ENCODE peak calls at places on chromosomes 13 and 19, in four cellular contexts. A is A549; S is CD4-positive, alpha-beta memory T cell; L is fibroblast of lung. G is an unnamed sample.

GRCh38 chr19:46970815-46971214 is 48.8 kb upstream of the NPAS1 start:
- DNase-seq in A (no peak), S (no peak), L (peak; percentile 37), G (no peak)

GRCh38 chr13:111559612-111560423 is 239.4 kb downstream of the TEX29 start:
- DNase-seq in A (no peak), S (no peak), L (no peak), G (no peak)

GRCh38 chr13:31742102-31742695 is 2.9 kb downstream of the RXFP2 start:
- DNase-seq in A (peak; percentile 50), S (peak; percentile 66), L (peak; percentile 53), G (peak; percentile 42)

GRCh38 chr13:27406178-27406939 is 18.1 kb upstream of the GTF3A start:
- DNase-seq in A (peak; percentile 49), S (peak; percentile 49), L (peak; percentile 43), G (no peak)

GRCh38 chr13:113272791-113273190 is 24.2 kb upstream of the LAMP1 start:
- DNase-seq in A (no peak), S (no peak), L (no peak), G (no peak)

GRCh38 chr19:55437410-55437809 is 5.7 kb downstream of the SHISA7 start:
- DNase-seq in A (peak; percentile 87), S (no peak), L (peak; percentile 56), G (no peak)

GRCh38 chr19:18659281-18660050 is 22.6 kb downstream of the KLHL26 start:
- DNase-seq in A (no peak), S (no peak), L (peak; percentile 56), G (no peak)

GRCh38 chr19:12935071-12935470 is 1.6 kb upstream of the FARSA start:
- DNase-seq in A (no peak), S (no peak), L (no peak), G (no peak)

GRCh38 chr13:99656092-99656745 is 154.9 kb downstream of the TM9SF2 start:
- DNase-seq in A (peak; percentile 84), S (peak; percentile 79), L (peak; percentile 65), G (peak; percentile 18)

GRCh38 chr13:29758591-29759114 is 91.8 kb downstream of the UBL3 start:
- DNase-seq in A (no peak), S (peak; percentile 50), L (no peak), G (no peak)

GRCh38 chr19:15628236-15629002 is 12.3 kb upstream of the CYP4F3 start:
- DNase-seq in A (no peak), S (no peak), L (no peak), G (no peak)

GRCh38 chr19:42401365-42402303 is 11.5 kb upstream of the CNFN start:
- DNase-seq in A (peak; percentile 89), S (peak; percentile 63), L (peak; percentile 59), G (peak; percentile 51)
- H3K27ac ChIP-seq in A (peak overlapping the region; percentile 84), S (peak overlapping the region; percentile 29), L (no peak overlapping the region), G (no peak overlapping the region)

GRCh38 chr19:45123440-45123850 is 30.5 kb downstream of the PPP1R37 start:
- DNase-seq in A (no peak), S (no peak), L (no peak), G (no peak)
- H3K27ac ChIP-seq in A (no peak overlapping the region), S (no peak overlapping the region), L (no peak overlapping the region), G (no peak overlapping the region)

GRCh38 chr19:919157-920050 is 2.3 kb downstream of the KISS1R start:
- DNase-seq in A (no peak), S (peak; percentile 56), L (no peak), G (no peak)
- H3K27ac ChIP-seq in A (no peak overlapping the region), S (peak overlapping the region; percentile 31), L (no peak overlapping the region), G (no peak overlapping the region)

DNA sequence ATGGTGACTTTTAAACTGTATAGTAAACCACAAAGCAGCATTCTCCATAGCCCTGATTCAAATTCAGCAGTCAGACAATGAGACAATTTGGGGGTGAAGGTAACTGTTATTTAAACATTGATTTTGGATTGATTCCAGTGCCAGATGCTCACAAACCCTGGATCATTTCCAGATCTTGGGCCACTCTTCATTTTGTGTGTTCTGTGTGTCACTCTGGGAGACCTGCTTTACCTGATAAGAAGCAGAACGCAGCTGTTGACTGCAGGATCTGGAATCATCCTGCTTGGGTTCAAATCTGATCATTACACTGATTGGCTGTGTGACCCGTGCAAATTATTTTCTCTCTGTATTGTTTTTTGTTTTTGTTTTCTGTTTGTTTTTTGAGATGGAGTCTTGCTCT is 4.0 kb upstream of the PCDH8 start:
- DNase-seq in A (no peak), S (no peak), L (no peak), G (no peak)
- H3K27ac ChIP-seq in A (no peak overlapping the region), S (no peak overlapping the region), L (no peak overlapping the region), G (no peak overlapping the region)

GRCh38 chr19:48660854-48661731 is 11.7 kb downstream of the NTN5 start:
- DNase-seq in A (peak; percentile 96), S (peak; percentile 85), L (peak; percentile 85), G (no peak)

GRCh38 chr19:48658483-48658882 is 12.5 kb upstream of the CA11 start:
- DNase-seq in A (no peak), S (no peak), L (no peak), G (no peak)

GRCh38 chr19:48659768-48660167 is 13.0 kb downstream of the NTN5 start:
- DNase-seq in A (peak; percentile 61), S (no peak), L (no peak), G (no peak)

GRCh38 chr19:48654299-48655059 is 8.5 kb upstream of the CA11 start:
- DNase-seq in A (no peak), S (no peak), L (peak; percentile 33), G (no peak)

DNA sequence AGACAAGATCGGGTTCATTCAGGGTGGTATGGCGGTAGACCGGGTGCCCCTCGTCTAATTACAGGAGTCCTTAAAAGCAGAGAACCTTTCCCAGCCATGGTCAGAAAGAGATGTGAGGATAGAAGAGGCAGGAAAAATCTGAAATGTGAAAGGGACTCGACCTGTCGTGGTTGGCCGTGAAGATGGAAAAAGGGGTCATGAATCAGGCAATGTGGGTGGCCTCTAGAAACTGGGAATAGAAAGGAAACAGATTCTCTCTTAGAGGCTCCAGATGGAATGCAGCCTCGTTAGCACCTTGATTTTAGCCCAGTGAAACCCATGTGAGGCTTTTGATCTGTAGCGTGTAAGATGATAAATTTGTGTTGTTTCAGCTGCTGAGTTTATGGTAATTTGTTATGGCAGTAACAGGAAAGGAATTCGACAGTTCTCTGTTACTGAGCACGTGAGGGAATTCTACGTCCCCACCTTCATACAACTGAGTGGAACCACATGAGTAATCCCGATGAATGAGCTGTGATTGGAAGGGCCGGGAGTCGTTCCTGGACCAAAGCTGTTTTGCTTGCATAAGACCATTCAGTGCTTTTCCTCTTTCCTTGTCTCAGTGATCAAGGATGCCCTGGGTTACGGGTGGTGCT is 11.0 kb upstream of the CA11 start:
- DNase-seq in A (peak; percentile 65), S (no peak), L (peak; percentile 93), G (peak; percentile 83)
- H3K27ac ChIP-seq in A (no peak overlapping the region), S (no peak overlapping the region), L (peak overlapping the region; percentile 22), G (peak overlapping the region; percentile 62)

DNA sequence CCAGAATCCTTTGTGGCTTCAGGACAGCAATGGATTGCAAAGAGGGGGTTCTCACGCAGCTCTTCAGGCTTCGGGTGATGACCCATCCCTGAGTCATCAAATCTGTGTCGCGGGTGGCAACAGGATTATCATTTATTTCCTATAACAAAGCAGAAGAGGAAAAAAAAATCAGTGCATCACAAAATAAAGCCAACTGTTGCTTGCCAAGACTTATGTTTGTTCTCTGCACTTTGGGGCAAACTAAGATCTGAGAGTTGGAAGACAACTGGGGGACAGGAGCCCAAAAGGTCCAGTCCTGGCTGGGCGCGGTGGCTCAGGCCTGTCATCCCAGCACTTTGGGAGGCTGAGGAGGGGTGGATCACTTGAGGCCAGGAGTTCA is 6.4 kb downstream of the GNA15 start:
- DNase-seq in A (peak; percentile 65), S (no peak), L (peak; percentile 77), G (peak; percentile 42)
- H3K27ac ChIP-seq in A (peak overlapping the region; percentile 91), S (no peak overlapping the region), L (peak overlapping the region; percentile 94), G (peak overlapping the region; percentile 91)

G was measured in AG04450.